ENCODE peak calls at places on chromosomes 16 and 17, in five cellular contexts. R, E, I, J and L are unnamed samples.

GRCh38 chr16:11079657-11080187 is 135.4 kb downstream of the CLEC16A start:
- DNase-seq in J (no peak), I (peak), E (peak), R (no peak), L (peak)

GRCh38 chr17:39014795-39015545 is 47.8 kb upstream of the FBXO47 start:
- DNase-seq in J (no peak), I (no peak), E (no peak), R (no peak), L (no peak)

GRCh38 chr17:71127416-71127815 is 958.1 kb downstream of the KCNJ2 start:
- DNase-seq in I (no peak), J (no peak), R (no peak), E (no peak), L (no peak)

GRCh38 chr17:40618754-40619625 is 28.6 kb downstream of the SMARCE1 start:
- DNase-seq in J (no peak), I (no peak), R (no peak), E (no peak), L (no peak)

GRCh38 chr16:13999895-14000425 is 71.2 kb upstream of the MRTFB start:
- DNase-seq in I (no peak), R (no peak), J (no peak), E (no peak), L (no peak)

GRCh38 chr17:27809555-27809954 is 9.2 kb upstream of the NOS2 start:
- DNase-seq in J (no peak), I (no peak), R (no peak), E (no peak), L (no peak)

GRCh38 chr17:76252040-76252954 is 12.0 kb upstream of the RNF157 start:
- DNase-seq in J (peak), I (no peak), E (peak), R (peak), L (peak)

GRCh38 chr17:72399608-72400487 is 279.0 kb downstream of the SOX9 start:
- DNase-seq in E (no peak), I (no peak), J (no peak), R (no peak), L (no peak)

GRCh38 chr17:3710951-3711383 is 12.7 kb upstream of the HASPIN start:
- DNase-seq in R (peak), J (peak), E (peak), I (no peak), L (peak)

GRCh38 chr16:89764711-89765201 is 43.4 kb downstream of the ZNF276 start:
- DNase-seq in I (no peak), E (no peak), J (peak), R (peak), L (no peak)

GRCh38 chr16:87414251-87414680 is 22.1 kb downstream of the MAP1LC3B start:
- DNase-seq in J (no peak), E (no peak), R (no peak), I (no peak), L (no peak)

GRCh38 chr17:72591500-72592241 is 470.9 kb downstream of the SOX9 start:
- DNase-seq in J (peak), E (peak), I (peak), R (no peak), L (peak)

GRCh38 chr16:27781195-27781524 is 231.2 kb downstream of the KATNIP start:
- DNase-seq in J (no peak), I (no peak), E (no peak), R (no peak), L (no peak)

GRCh38 chr16:2189252-2189893 is 7.0 kb downstream of the CASKIN1 start:
- DNase-seq in J (no peak), R (no peak), E (no peak), I (no peak), L (no peak)